ENCODE peak calls at places on chromosomes 2 and 18, in ten cellular contexts. H is type B pancreatic cell, S is BJ, R is MCF 10A, A is fibroblast of pulmonary artery, W is lower lobe of right lung, J is Peyer's patch, G is HepG2, C is GM12865, V is colonic mucosa. P is an unnamed sample.

GRCh38 chr2:167188596-167188967 is 300.3 kb downstream of the XIRP2 start:
- DNase-seq in J (no peak), H (no peak), R (no peak), C (no peak), W (no peak), V (no peak), S (no peak), A (no peak), G (no peak), P (no peak)

GRCh38 chr2:229083606-229084349 is 187.3 kb downstream of the PID1 start:
- DNase-seq in G (no peak), V (peak), H (no peak), S (no peak), J (peak), R (no peak), A (no peak), W (no peak), C (no peak), P (no peak)

GRCh38 chr2:154623819-154624218 is 74.7 kb upstream of the KCNJ3 start:
- DNase-seq in J (peak), V (peak), S (no peak), W (no peak), C (peak), H (no peak), G (peak), A (peak), R (peak), P (no peak)

GRCh38 chr18:74950479-74950878 is 258.5 kb downstream of the PTGR3 start:
- DNase-seq in V (no peak), C (no peak), A (no peak), W (no peak), G (no peak), S (no peak), J (no peak), R (no peak), H (no peak), P (no peak)

GRCh38 chr2:1540481-1540880 is 127.2 kb downstream of the TPO start:
- DNase-seq in R (no peak), S (no peak), W (no peak), G (no peak), C (no peak), A (no peak), V (no peak), H (no peak), J (no peak), P (no peak)

GRCh38 chr2:67389286-67389685 is 7.8 kb upstream of the ETAA1 start:
- DNase-seq in V (no peak), G (no peak), J (no peak), C (no peak), A (peak), R (no peak), W (no peak), H (no peak), S (peak), P (no peak)

GRCh38 chr2:85355521-85355920 is 952 bp downstream of the ELMOD3 start:
- DNase-seq in S (no peak), J (peak), C (no peak), G (no peak), A (no peak), H (no peak), W (no peak), R (no peak), V (no peak), P (no peak)

GRCh38 chr2:148567716-148568115 is 76.8 kb upstream of the EPC2 start:
- DNase-seq in J (no peak), S (no peak), R (no peak), A (no peak), G (no peak), W (no peak), V (no peak), H (no peak), C (no peak), P (no peak)

GRCh38 chr2:122172812-122173211 is 417.4 kb downstream of the TSN start:
- DNase-seq in R (no peak), W (no peak), J (no peak), C (no peak), V (no peak), G (no peak), H (no peak), S (no peak), A (no peak), P (no peak)

GRCh38 chr2:218992196-218992595 is 1.0 kb downstream of the CRYBA2 start:
- DNase-seq in R (no peak), G (no peak), S (no peak), V (no peak), H (no peak), W (no peak), A (no peak), J (no peak), C (no peak), P (no peak)

GRCh38 chr2:74501335-74502071 is 2.1 kb upstream of the LBX2 start:
- DNase-seq in W (peak), H (no peak), R (no peak), C (no peak), V (no peak), A (no peak), S (no peak), G (peak), J (no peak), P (no peak)

GRCh38 chr2:54986266-54986665 is 64.0 kb downstream of the RTN4 start:
- DNase-seq in V (no peak), J (no peak), W (no peak), A (no peak), H (no peak), G (no peak), C (no peak), S (no peak), R (no peak), P (no peak)

GRCh38 chr2:200377774-200378336 is 71.4 kb downstream of the SPATS2L start:
- DNase-seq in C (no peak), V (peak), J (peak), S (no peak), A (no peak), G (peak), R (no peak), W (no peak), H (no peak), P (no peak)

GRCh38 chr2:130387071-130387400 is 31.2 kb downstream of the PTPN18 start:
- DNase-seq in A (no peak), V (no peak), S (no peak), G (no peak), R (no peak), W (no peak), H (no peak), J (no peak), C (no peak), P (no peak)

GRCh38 chr18:51030537-51031258 is 685 bp downstream of the SMAD4 start:
- DNase-seq in H (peak), R (peak), J (peak), G (peak), C (peak), A (peak), S (no peak), W (peak), V (peak), P (peak)

GRCh38 chr2:179729961-179730360 is 131.5 kb downstream of the ZNF385B start:
- DNase-seq in H (no peak), V (no peak), A (no peak), S (no peak), C (no peak), G (no peak), R (no peak), J (no peak), W (no peak), P (no peak)

GRCh38 chr2:10400978-10401951 is 46.9 kb downstream of the ODC1 start:
- DNase-seq in R (no peak), J (peak), S (no peak), H (no peak), W (no peak), A (no peak), V (peak), G (peak), C (no peak), P (no peak)

GRCh38 chr2:169344736-169345506 is 17.4 kb downstream of the LRP2 start:
- DNase-seq in J (no peak), R (no peak), A (no peak), S (no peak), C (no peak), V (no peak), G (no peak), W (no peak), H (no peak), P (no peak)

GRCh38 chr2:239059854-239060253 is 212.0 kb downstream of the TWIST2 start:
- DNase-seq in R (no peak), G (no peak), J (no peak), V (no peak), S (no peak), A (no peak), C (no peak), W (no peak), H (no peak), P (no peak)

GRCh38 chr2:46355756-46356155 is 58.5 kb downstream of the EPAS1 start:
- DNase-seq in G (no peak), H (no peak), J (no peak), C (no peak), R (no peak), S (no peak), W (no peak), A (no peak), V (no peak), P (no peak)

GRCh38 chr2:152542995-152543481 is 174.2 kb downstream of the PRPF40A start:
- DNase-seq in S (peak), G (peak), A (peak), V (no peak), H (no peak), W (no peak), J (no peak), C (no peak), R (peak), P (peak)

GRCh38 chr2:5021148-5021547 is 671.0 kb upstream of the SOX11 start:
- DNase-seq in G (no peak), W (no peak), J (no peak), S (no peak), C (no peak), H (no peak), V (no peak), A (no peak), R (peak), P (no peak)

GRCh38 chr2:15609341-15610042 is 17.8 kb downstream of the DDX1 start:
- DNase-seq in W (no peak), A (no peak), R (no peak), V (no peak), C (no peak), J (no peak), H (no peak), G (no peak), S (no peak), P (no peak)

GRCh38 chr18:42508683-42509347 is 553.8 kb downstream of the PIK3C3 start:
- DNase-seq in H (no peak), W (no peak), C (no peak), G (no peak), V (no peak), R (no peak), J (no peak), S (no peak), A (no peak), P (no peak)

GRCh38 chr2:172270278-172271079 is 156.9 kb upstream of the ITGA6 start:
- DNase-seq in R (no peak), S (no peak), J (peak), A (no peak), V (peak), H (no peak), W (no peak), G (peak), C (no peak), P (no peak)

GRCh38 chr18:12041561-12041960 is 52.1 kb upstream of the ANKRD62 start:
- DNase-seq in G (no peak), J (no peak), A (peak), V (no peak), W (no peak), H (no peak), R (peak), C (peak), S (peak), P (peak)

GRCh38 chr2:86825728-86826386 is 35.1 kb upstream of the CD8A start:
- DNase-seq in H (no peak), R (no peak), V (no peak), S (no peak), A (no peak), W (no peak), J (peak), C (no peak), G (no peak), P (no peak)

GRCh38 chr18:10379511-10379910 is 74.9 kb upstream of the APCDD1 start:
- DNase-seq in W (no peak), C (no peak), R (no peak), G (no peak), S (peak), A (no peak), H (no peak), V (no peak), J (no peak), P (no peak)

GRCh38 chr2:181459646-181460045 is 2.5 kb downstream of the ITGA4 start:
- DNase-seq in H (no peak), C (no peak), J (no peak), A (peak), V (no peak), S (no peak), R (no peak), W (no peak), G (no peak), P (no peak)

GRCh38 chr2:226117506-226118065 is 682.0 kb downstream of the IRS1 start:
- DNase-seq in W (no peak), C (no peak), J (no peak), R (no peak), G (no peak), H (no peak), V (no peak), A (no peak), S (no peak), P (no peak)

GRCh38 chr2:235199128-235199527 is 247.3 kb downstream of the SH3BP4 start:
- DNase-seq in H (no peak), W (no peak), G (no peak), R (no peak), V (no peak), A (no peak), J (no peak), C (no peak), S (no peak), P (no peak)

GRCh38 chr2:88627055-88627855 is at the start of gene EIF2AK3:
- DNase-seq in J (peak), A (peak), W (peak), S (peak), G (peak), R (peak), C (peak), V (peak), H (peak), P (peak)

GRCh38 chr2:51649366-51649765 is 617.4 kb upstream of the NRXN1 start:
- DNase-seq in S (no peak), W (no peak), J (no peak), C (no peak), G (no peak), V (no peak), R (no peak), H (no peak), A (no peak), P (no peak)
- TF ChIP-seq CTCF in S (no peak), W (no peak), J (no peak), C (no peak), G (no peak), V (no peak), R (no peak), H (peak), A (peak), P (no peak)

GRCh38 chr2:100852999-100853908 is 33.3 kb downstream of the NPAS2 start:
- DNase-seq in R (no peak), A (peak), C (no peak), H (no peak), W (no peak), S (no peak), G (peak), V (no peak), J (no peak), P (no peak)
- TF ChIP-seq CTCF in R (no peak), A (no peak), C (no peak), H (no peak), W (no peak), S (no peak), G (peak), V (no peak), J (no peak), P (no peak)

GRCh38 chr18:67363694-67364093 is 152.8 kb downstream of the DSEL start:
- DNase-seq in W (no peak), H (no peak), A (no peak), G (no peak), J (no peak), R (no peak), V (no peak), S (no peak), C (no peak), P (no peak)
- TF ChIP-seq CTCF in W (no peak), H (no peak), A (no peak), G (no peak), J (no peak), R (no peak), V (no peak), S (no peak), C (no peak), P (no peak)

GRCh38 chr2:103005386-103005785 is 243.6 kb downstream of the TMEM182 start:
- DNase-seq in S (no peak), G (no peak), C (no peak), V (no peak), W (no peak), R (no peak), J (no peak), A (no peak), H (no peak), P (no peak)

GRCh38 chr2:103009861-103010260 is 248.0 kb downstream of the TMEM182 start:
- DNase-seq in W (no peak), A (no peak), H (no peak), V (no peak), J (no peak), G (no peak), C (no peak), R (no peak), S (no peak), P (no peak)

GRCh38 chr2:103004426-103004942 is 242.7 kb downstream of the TMEM182 start:
- DNase-seq in W (no peak), S (no peak), G (no peak), A (no peak), V (no peak), C (no peak), R (no peak), J (no peak), H (no peak), P (no peak)

GRCh38 chr2:103003750-103004250 is 242.0 kb downstream of the TMEM182 start:
- DNase-seq in R (no peak), J (no peak), V (no peak), C (no peak), G (no peak), S (no peak), A (no peak), W (no peak), H (no peak), P (no peak)

DNA sequence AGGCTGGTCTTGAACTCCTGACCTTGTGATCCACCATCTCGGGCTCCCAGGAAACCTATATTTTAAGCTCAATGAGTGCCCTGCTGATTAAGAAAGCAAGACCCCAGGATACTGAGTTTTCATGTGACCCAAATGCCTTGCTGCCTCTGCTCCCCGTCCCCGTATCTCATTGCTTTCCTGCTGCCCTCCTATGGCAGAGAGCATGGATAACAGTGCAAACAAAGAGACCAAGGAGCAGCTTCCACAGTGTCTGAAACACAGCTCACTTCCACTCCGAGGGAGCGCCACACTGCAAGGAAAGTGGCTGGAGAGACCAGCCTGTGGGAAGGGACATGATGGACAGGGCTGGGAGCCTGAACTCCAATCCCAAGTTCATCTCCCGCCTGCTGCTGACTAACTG is 246.8 kb downstream of the TMEM182 start:
- DNase-seq in C (no peak), H (no peak), W (no peak), R (no peak), A (no peak), S (no peak), V (no peak), G (peak), J (no peak), P (no peak)
- TF ChIP-seq CTCF in C (no peak), H (no peak), W (no peak), R (no peak), A (no peak), S (no peak), V (no peak), G (peak), J (no peak), P (no peak)

GRCh38 chr18:13161276-13161899 is 57.2 kb upstream of the LDLRAD4 start:
- DNase-seq in H (no peak), R (no peak), G (no peak), J (no peak), S (no peak), A (no peak), W (no peak), V (no peak), C (no peak), P (no peak)

GRCh38 chr18:13164406-13164805 is 54.2 kb upstream of the LDLRAD4 start:
- DNase-seq in W (no peak), C (no peak), R (no peak), V (no peak), J (no peak), S (no peak), H (no peak), A (no peak), G (no peak), P (no peak)

GRCh38 chr18:13163167-13163927 is 55.2 kb upstream of the LDLRAD4 start:
- DNase-seq in V (no peak), A (no peak), C (no peak), R (no peak), S (no peak), G (no peak), J (no peak), H (no peak), W (no peak), P (no peak)

GRCh38 chr18:13165636-13166423 is 52.7 kb upstream of the LDLRAD4 start:
- DNase-seq in J (no peak), A (no peak), W (no peak), H (no peak), V (no peak), S (no peak), G (no peak), R (no peak), C (no peak), P (no peak)
- TF ChIP-seq CTCF in J (no peak), A (no peak), W (no peak), H (no peak), V (no peak), S (no peak), G (peak), R (no peak), C (no peak), P (no peak)

GRCh38 chr2:129299338-129299737 is 680.1 kb upstream of the RAB6C start:
- DNase-seq in G (no peak), S (no peak), V (no peak), W (no peak), C (no peak), R (no peak), H (no peak), J (no peak), A (no peak), P (no peak)

GRCh38 chr2:129299756-129300155 is 679.7 kb upstream of the RAB6C start:
- DNase-seq in C (no peak), V (no peak), J (no peak), S (no peak), H (no peak), W (no peak), G (no peak), A (no peak), R (no peak), P (no peak)

GRCh38 chr2:129297430-129297829 is 682.0 kb upstream of the RAB6C start:
- DNase-seq in C (no peak), W (no peak), S (no peak), J (no peak), R (no peak), A (no peak), V (no peak), H (no peak), G (no peak), P (no peak)

GRCh38 chr2:129300456-129300855 is 679.0 kb upstream of the RAB6C start:
- DNase-seq in V (no peak), J (no peak), A (no peak), W (no peak), G (no peak), C (no peak), R (no peak), H (no peak), S (no peak), P (no peak)

DNA sequence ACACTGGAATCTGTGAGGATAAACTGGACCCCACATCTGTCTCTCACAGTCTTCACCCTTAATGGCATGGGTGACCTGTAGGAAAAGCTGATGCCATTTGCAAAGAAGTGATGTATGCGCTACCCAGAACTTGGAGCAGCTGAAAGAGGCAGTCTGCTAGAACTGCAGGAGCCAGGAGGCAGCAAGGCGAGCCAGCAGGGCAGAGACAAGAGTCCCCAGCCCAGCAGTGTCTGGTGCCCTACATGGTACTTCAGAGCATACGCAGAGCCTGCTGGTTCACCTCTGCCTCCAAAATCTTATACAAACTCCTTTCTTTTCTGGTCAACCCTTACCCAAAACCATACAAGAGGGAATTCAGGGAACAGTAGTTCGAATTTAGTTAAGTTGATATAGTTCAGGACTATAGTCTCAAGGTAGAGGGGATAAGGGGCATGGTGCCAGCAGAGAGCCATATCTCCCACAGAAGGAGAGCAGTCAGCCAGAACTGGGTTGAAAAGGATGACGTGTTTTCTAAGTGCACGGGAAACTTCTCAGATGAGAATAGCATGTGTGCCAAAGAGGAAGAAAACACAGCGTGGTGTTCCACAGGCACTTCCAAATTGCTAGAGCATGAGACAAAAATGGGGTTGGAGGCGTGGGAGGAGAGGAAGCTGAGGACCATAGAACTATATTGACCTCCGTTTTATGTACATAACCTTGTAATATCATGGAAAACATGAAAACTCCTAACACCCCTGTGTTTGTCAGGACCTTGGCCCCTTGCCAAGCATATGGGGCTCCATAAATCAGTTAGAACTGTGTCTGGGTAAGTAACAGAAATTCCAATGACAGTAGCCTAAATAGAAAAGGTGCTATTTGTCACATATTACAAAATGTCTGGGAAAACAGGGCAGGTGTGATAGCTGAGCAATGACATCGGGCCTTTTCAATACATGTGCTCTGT is 682.8 kb upstream of the RAB6C start:
- DNase-seq in R (no peak), C (no peak), J (no peak), A (no peak), S (no peak), G (no peak), H (no peak), V (no peak), W (no peak), P (no peak)
- TF ChIP-seq CTCF in R (no peak), C (no peak), J (no peak), A (no peak), S (no peak), G (no peak), H (no peak), V (no peak), W (no peak), P (no peak)